ENCODE peak calls at places on chromosomes 7 and 10, in ten cellular contexts. One of them, this sample, is unnamed.

GRCh38 chr10:100878291-100878910 is 34.4 kb upstream of the SLF2 start:
- DNase-seq in activated CD4-positive, alpha-beta T cell treated with anti-CD3 and anti-CD28 coated beads, Interleukin-2, amount 50 U/mL, for 1 hour: no peak
- DNase-seq in hepatocyte: peak
- DNase-seq in NCI-H1105: peak
- DNase-seq in activated T-helper 1 cell treated with anti-CD3 and anti-CD28 coated beads, Interleukin-12 subunit alpha, Interleukin-12 subunit beta, Interleukin-2, Interleukin-4 antibody, amounts not matched to agents 30 ng/mL and 10 ng/mL and 1 ng/mL, durations not matched to agents 14 hours and 24 hours and 36 hours: no peak
- DNase-seq in GM06990: no peak
- DNase-seq in activated CD8-positive, alpha-beta memory T cell treated with anti-CD3 and anti-CD28 coated beads for 4 hours: no peak
- DNase-seq in CD4-positive, CD25-positive, alpha-beta regulatory T cell: no peak
- DNase-seq in GM03348: peak
- DNase-seq in RWPE1: peak
- DNase-seq in this sample: peak

GRCh38 chr7:39927018-39927417 is 23.0 kb upstream of the CDK13 start:
- DNase-seq in activated CD4-positive, alpha-beta T cell treated with anti-CD3 and anti-CD28 coated beads, Interleukin-2, amount 50 U/mL, for 1 hour: no peak
- DNase-seq in hepatocyte: no peak
- DNase-seq in NCI-H1105: no peak
- DNase-seq in activated T-helper 1 cell treated with anti-CD3 and anti-CD28 coated beads, Interleukin-12 subunit alpha, Interleukin-12 subunit beta, Interleukin-2, Interleukin-4 antibody, amounts not matched to agents 30 ng/mL and 10 ng/mL and 1 ng/mL, durations not matched to agents 14 hours and 24 hours and 36 hours: no peak
- DNase-seq in GM06990: no peak
- DNase-seq in activated CD8-positive, alpha-beta memory T cell treated with anti-CD3 and anti-CD28 coated beads for 4 hours: no peak
- DNase-seq in CD4-positive, CD25-positive, alpha-beta regulatory T cell: no peak
- DNase-seq in GM03348: no peak
- DNase-seq in RWPE1: no peak
- DNase-seq in this sample: no peak

GRCh38 chr10:71757450-71757918 is 15.8 kb downstream of the VSIR start:
- DNase-seq in activated CD4-positive, alpha-beta T cell treated with anti-CD3 and anti-CD28 coated beads, Interleukin-2, amount 50 U/mL, for 1 hour: no peak
- DNase-seq in hepatocyte: no peak
- DNase-seq in NCI-H1105: no peak
- DNase-seq in activated T-helper 1 cell treated with anti-CD3 and anti-CD28 coated beads, Interleukin-12 subunit alpha, Interleukin-12 subunit beta, Interleukin-2, Interleukin-4 antibody, amounts not matched to agents 30 ng/mL and 10 ng/mL and 1 ng/mL, durations not matched to agents 14 hours and 24 hours and 36 hours: no peak
- DNase-seq in GM06990: no peak
- DNase-seq in activated CD8-positive, alpha-beta memory T cell treated with anti-CD3 and anti-CD28 coated beads for 4 hours: no peak
- DNase-seq in CD4-positive, CD25-positive, alpha-beta regulatory T cell: no peak
- DNase-seq in GM03348: no peak
- DNase-seq in RWPE1: no peak
- DNase-seq in this sample: no peak

GRCh38 chr7:27205325-27206280 is 5.7 kb upstream of the HOXA13 start:
- DNase-seq in activated CD4-positive, alpha-beta T cell treated with anti-CD3 and anti-CD28 coated beads, Interleukin-2, amount 50 U/mL, for 1 hour: no peak
- DNase-seq in hepatocyte: no peak
- DNase-seq in NCI-H1105: no peak
- DNase-seq in activated T-helper 1 cell treated with anti-CD3 and anti-CD28 coated beads, Interleukin-12 subunit alpha, Interleukin-12 subunit beta, Interleukin-2, Interleukin-4 antibody, amounts not matched to agents 30 ng/mL and 10 ng/mL and 1 ng/mL, durations not matched to agents 14 hours and 24 hours and 36 hours: no peak
- DNase-seq in GM06990: no peak
- DNase-seq in activated CD8-positive, alpha-beta memory T cell treated with anti-CD3 and anti-CD28 coated beads for 4 hours: no peak
- DNase-seq in CD4-positive, CD25-positive, alpha-beta regulatory T cell: no peak
- DNase-seq in GM03348: no peak
- DNase-seq in RWPE1: no peak
- DNase-seq in this sample: no peak

GRCh38 chr10:66215921-66216320 is 709.9 kb upstream of the LRRTM3 start:
- DNase-seq in activated CD4-positive, alpha-beta T cell treated with anti-CD3 and anti-CD28 coated beads, Interleukin-2, amount 50 U/mL, for 1 hour: no peak
- DNase-seq in hepatocyte: no peak
- DNase-seq in NCI-H1105: no peak
- DNase-seq in activated T-helper 1 cell treated with anti-CD3 and anti-CD28 coated beads, Interleukin-12 subunit alpha, Interleukin-12 subunit beta, Interleukin-2, Interleukin-4 antibody, amounts not matched to agents 30 ng/mL and 10 ng/mL and 1 ng/mL, durations not matched to agents 14 hours and 24 hours and 36 hours: no peak
- DNase-seq in GM06990: no peak
- DNase-seq in activated CD8-positive, alpha-beta memory T cell treated with anti-CD3 and anti-CD28 coated beads for 4 hours: no peak
- DNase-seq in CD4-positive, CD25-positive, alpha-beta regulatory T cell: no peak
- DNase-seq in GM03348: no peak
- DNase-seq in RWPE1: no peak
- DNase-seq in this sample: no peak

GRCh38 chr7:25842201-25842726 is 309.7 kb upstream of the NFE2L3 start:
- DNase-seq in activated CD4-positive, alpha-beta T cell treated with anti-CD3 and anti-CD28 coated beads, Interleukin-2, amount 50 U/mL, for 1 hour: no peak
- DNase-seq in hepatocyte: no peak
- DNase-seq in NCI-H1105: no peak
- DNase-seq in activated T-helper 1 cell treated with anti-CD3 and anti-CD28 coated beads, Interleukin-12 subunit alpha, Interleukin-12 subunit beta, Interleukin-2, Interleukin-4 antibody, amounts not matched to agents 30 ng/mL and 10 ng/mL and 1 ng/mL, durations not matched to agents 14 hours and 24 hours and 36 hours: no peak
- DNase-seq in GM06990: no peak
- DNase-seq in activated CD8-positive, alpha-beta memory T cell treated with anti-CD3 and anti-CD28 coated beads for 4 hours: no peak
- DNase-seq in CD4-positive, CD25-positive, alpha-beta regulatory T cell: no peak
- DNase-seq in GM03348: no peak
- DNase-seq in RWPE1: no peak
- DNase-seq in this sample: no peak

GRCh38 chr10:66586073-66586472 is 339.8 kb upstream of the LRRTM3 start:
- DNase-seq in activated CD4-positive, alpha-beta T cell treated with anti-CD3 and anti-CD28 coated beads, Interleukin-2, amount 50 U/mL, for 1 hour: no peak
- DNase-seq in hepatocyte: peak
- DNase-seq in NCI-H1105: no peak
- DNase-seq in activated T-helper 1 cell treated with anti-CD3 and anti-CD28 coated beads, Interleukin-12 subunit alpha, Interleukin-12 subunit beta, Interleukin-2, Interleukin-4 antibody, amounts not matched to agents 30 ng/mL and 10 ng/mL and 1 ng/mL, durations not matched to agents 14 hours and 24 hours and 36 hours: no peak
- DNase-seq in GM06990: no peak
- DNase-seq in activated CD8-positive, alpha-beta memory T cell treated with anti-CD3 and anti-CD28 coated beads for 4 hours: no peak
- DNase-seq in CD4-positive, CD25-positive, alpha-beta regulatory T cell: no peak
- DNase-seq in GM03348: peak
- DNase-seq in RWPE1: no peak
- DNase-seq in this sample: peak

GRCh38 chr7:15747187-15748111 is 61.0 kb upstream of the MEOX2 start:
- DNase-seq in activated CD4-positive, alpha-beta T cell treated with anti-CD3 and anti-CD28 coated beads, Interleukin-2, amount 50 U/mL, for 1 hour: no peak
- DNase-seq in hepatocyte: no peak
- DNase-seq in NCI-H1105: no peak
- DNase-seq in activated T-helper 1 cell treated with anti-CD3 and anti-CD28 coated beads, Interleukin-12 subunit alpha, Interleukin-12 subunit beta, Interleukin-2, Interleukin-4 antibody, amounts not matched to agents 30 ng/mL and 10 ng/mL and 1 ng/mL, durations not matched to agents 14 hours and 24 hours and 36 hours: no peak
- DNase-seq in GM06990: no peak
- DNase-seq in activated CD8-positive, alpha-beta memory T cell treated with anti-CD3 and anti-CD28 coated beads for 4 hours: no peak
- DNase-seq in CD4-positive, CD25-positive, alpha-beta regulatory T cell: no peak
- DNase-seq in GM03348: peak
- DNase-seq in RWPE1: no peak
- DNase-seq in this sample: no peak

GRCh38 chr7:16098058-16098457 is 323.3 kb downstream of the CRPPA start:
- DNase-seq in activated CD4-positive, alpha-beta T cell treated with anti-CD3 and anti-CD28 coated beads, Interleukin-2, amount 50 U/mL, for 1 hour: no peak
- DNase-seq in hepatocyte: no peak
- DNase-seq in NCI-H1105: no peak
- DNase-seq in activated T-helper 1 cell treated with anti-CD3 and anti-CD28 coated beads, Interleukin-12 subunit alpha, Interleukin-12 subunit beta, Interleukin-2, Interleukin-4 antibody, amounts not matched to agents 30 ng/mL and 10 ng/mL and 1 ng/mL, durations not matched to agents 14 hours and 24 hours and 36 hours: no peak
- DNase-seq in GM06990: no peak
- DNase-seq in activated CD8-positive, alpha-beta memory T cell treated with anti-CD3 and anti-CD28 coated beads for 4 hours: no peak
- DNase-seq in CD4-positive, CD25-positive, alpha-beta regulatory T cell: no peak
- DNase-seq in GM03348: no peak
- DNase-seq in RWPE1: peak
- DNase-seq in this sample: no peak

GRCh38 chr10:29140991-29141390 is 147.9 kb upstream of the LYZL1 start:
- DNase-seq in activated CD4-positive, alpha-beta T cell treated with anti-CD3 and anti-CD28 coated beads, Interleukin-2, amount 50 U/mL, for 1 hour: no peak
- DNase-seq in hepatocyte: no peak
- DNase-seq in NCI-H1105: no peak
- DNase-seq in activated T-helper 1 cell treated with anti-CD3 and anti-CD28 coated beads, Interleukin-12 subunit alpha, Interleukin-12 subunit beta, Interleukin-2, Interleukin-4 antibody, amounts not matched to agents 30 ng/mL and 10 ng/mL and 1 ng/mL, durations not matched to agents 14 hours and 24 hours and 36 hours: no peak
- DNase-seq in GM06990: no peak
- DNase-seq in activated CD8-positive, alpha-beta memory T cell treated with anti-CD3 and anti-CD28 coated beads for 4 hours: no peak
- DNase-seq in CD4-positive, CD25-positive, alpha-beta regulatory T cell: no peak
- DNase-seq in GM03348: peak
- DNase-seq in RWPE1: peak
- DNase-seq in this sample: no peak

GRCh38 chr7:37817219-37817618 is 31.2 kb upstream of the NME8 start:
- DNase-seq in activated CD4-positive, alpha-beta T cell treated with anti-CD3 and anti-CD28 coated beads, Interleukin-2, amount 50 U/mL, for 1 hour: no peak
- DNase-seq in hepatocyte: no peak
- DNase-seq in NCI-H1105: no peak
- DNase-seq in activated T-helper 1 cell treated with anti-CD3 and anti-CD28 coated beads, Interleukin-12 subunit alpha, Interleukin-12 subunit beta, Interleukin-2, Interleukin-4 antibody, amounts not matched to agents 30 ng/mL and 10 ng/mL and 1 ng/mL, durations not matched to agents 14 hours and 24 hours and 36 hours: no peak
- DNase-seq in GM06990: no peak
- DNase-seq in activated CD8-positive, alpha-beta memory T cell treated with anti-CD3 and anti-CD28 coated beads for 4 hours: no peak
- DNase-seq in CD4-positive, CD25-positive, alpha-beta regulatory T cell: no peak
- DNase-seq in GM03348: no peak
- DNase-seq in RWPE1: no peak
- DNase-seq in this sample: no peak

GRCh38 chr7:30985756-30986155 is 22.0 kb downstream of the GHRHR start:
- DNase-seq in activated CD4-positive, alpha-beta T cell treated with anti-CD3 and anti-CD28 coated beads, Interleukin-2, amount 50 U/mL, for 1 hour: no peak
- DNase-seq in hepatocyte: no peak
- DNase-seq in NCI-H1105: no peak
- DNase-seq in activated T-helper 1 cell treated with anti-CD3 and anti-CD28 coated beads, Interleukin-12 subunit alpha, Interleukin-12 subunit beta, Interleukin-2, Interleukin-4 antibody, amounts not matched to agents 30 ng/mL and 10 ng/mL and 1 ng/mL, durations not matched to agents 14 hours and 24 hours and 36 hours: no peak
- DNase-seq in GM06990: no peak
- DNase-seq in activated CD8-positive, alpha-beta memory T cell treated with anti-CD3 and anti-CD28 coated beads for 4 hours: no peak
- DNase-seq in CD4-positive, CD25-positive, alpha-beta regulatory T cell: no peak
- DNase-seq in GM03348: no peak
- DNase-seq in RWPE1: no peak
- DNase-seq in this sample: no peak

This sample was measured in NB4.